ENCODE peak calls at places on chromosome 6, in six cellular contexts. M is activated CD8-positive, alpha-beta memory T cell treated with anti-CD3 and anti-CD28 coated beads for 1 hour; T is HS-27A; E is NCI-H446; J is stimulated activated CD4-positive, alpha-beta T cell treated with anti-CD3 and anti-CD28 coated beads, Interleukin-1b, Interleukin-23, amount 100 ng/mL, for 4 hours; A is retina. S is an unnamed sample.

GRCh38 chr6:123715243-123715863 is 78.6 kb upstream of the TRDN start:
- DNase-seq in M (no peak), T (no peak), E (peak), J (no peak), A (peak), S (no peak)

GRCh38 chr6:26415791-26416190 is 13.7 kb downstream of the BTN3A1 start:
- DNase-seq in M (no peak), T (no peak), E (no peak), J (no peak), A (no peak), S (no peak)

GRCh38 chr6:2900821-2901644 is 2.1 kb downstream of the SERPINB9 start:
- DNase-seq in M (no peak), T (no peak), E (no peak), J (no peak), A (peak), S (no peak)

GRCh38 chr6:125008261-125008671 is 46.0 kb downstream of the RNF217 start:
- DNase-seq in M (no peak), T (no peak), E (no peak), J (no peak), A (no peak), S (no peak)

GRCh38 chr6:109304284-109305015 is 77.8 kb downstream of the CD164 start:
- DNase-seq in M (no peak), T (no peak), E (no peak), J (no peak), A (no peak), S (no peak)

GRCh38 chr6:1390071-1390804 is 862 bp downstream of the FOXF2 start:
- DNase-seq in M (no peak), T (no peak), E (no peak), J (no peak), A (peak), S (no peak)

GRCh38 chr6:107740496-107741190 is 83.5 kb downstream of the SCML4 start:
- DNase-seq in M (no peak), T (no peak), E (no peak), J (no peak), A (no peak), S (no peak)

GRCh38 chr6:33815854-33816253 is 12.1 kb upstream of the MLN start:
- DNase-seq in M (no peak), T (no peak), E (peak), J (no peak), A (no peak), S (no peak)

GRCh38 chr6:37369321-37370196 is 15.8 kb downstream of the RNF8 start:
- DNase-seq in M (no peak), T (no peak), E (no peak), J (no peak), A (no peak), S (no peak)

GRCh38 chr6:111871207-111871606 is 2.0 kb downstream of the FYN start:
- DNase-seq in M (no peak), T (no peak), E (no peak), J (no peak), A (no peak), S (no peak)

GRCh38 chr6:139473239-139473701 is 98.8 kb upstream of the CITED2 start:
- DNase-seq in M (no peak), T (no peak), E (peak), J (no peak), A (peak), S (no peak)

GRCh38 chr6:106746660-106747059 is 117.3 kb downstream of the QRSL1 start:
- DNase-seq in M (no peak), T (peak), E (no peak), J (no peak), A (no peak), S (no peak)

GRCh38 chr6:156977527-156978291 is 200.5 kb downstream of the ARID1B start:
- DNase-seq in M (no peak), T (no peak), E (peak), J (no peak), A (peak), S (no peak)

GRCh38 chr6:139112146-139112545 is 22.7 kb upstream of the HECA start:
- DNase-seq in M (no peak), T (no peak), E (no peak), J (no peak), A (no peak), S (no peak)

GRCh38 chr6:31560697-31561058 is 11.4 kb upstream of the LTA start:
- DNase-seq in M (no peak), T (no peak), E (no peak), J (no peak), A (no peak), S (no peak)

GRCh38 chr6:30876039-30876730 is 8.1 kb upstream of the DDR1 start:
- DNase-seq in M (no peak), T (no peak), E (peak), J (no peak), A (no peak), S (no peak)

GRCh38 chr6:170026272-170027110 is 264.4 kb downstream of the DLL1 start:
- DNase-seq in M (no peak), T (no peak), E (no peak), J (no peak), A (no peak), S (no peak)

GRCh38 chr6:155936551-155936950 is 480.9 kb upstream of the NOX3 start:
- DNase-seq in M (no peak), T (no peak), E (no peak), J (no peak), A (no peak), S (no peak)

GRCh38 chr6:32086661-32087573 is 22.2 kb downstream of the TNXB start:
- DNase-seq in M (no peak), T (no peak), E (no peak), J (no peak), A (peak), S (no peak)

GRCh38 chr6:131231103-131231502 is 95.8 kb downstream of the AKAP7 start:
- DNase-seq in M (no peak), T (no peak), E (no peak), J (no peak), A (no peak), S (no peak)

GRCh38 chr6:11473008-11473740 is 64.4 kb upstream of the TMEM170B start:
- DNase-seq in M (no peak), T (no peak), E (no peak), J (no peak), A (no peak), S (no peak)

GRCh38 chr6:16625319-16626240 is 135.7 kb downstream of the ATXN1 start:
- DNase-seq in M (no peak), T (peak), E (peak), J (no peak), A (no peak), S (no peak)

GRCh38 chr6:124949706-124950105 is 12.5 kb upstream of the RNF217 start:
- DNase-seq in M (no peak), T (no peak), E (no peak), J (no peak), A (no peak), S (no peak)

GRCh38 chr6:33606642-33607041 is 14.5 kb upstream of the ITPR3 start:
- DNase-seq in M (no peak), T (no peak), E (no peak), J (no peak), A (no peak), S (no peak)

GRCh38 chr6:136723780-136724179 is 68.5 kb downstream of the MAP3K5 start:
- DNase-seq in M (no peak), T (no peak), E (no peak), J (peak), A (no peak), S (no peak)

GRCh38 chr6:169082817-169083540 is 170.7 kb downstream of the THBS2 start:
- DNase-seq in M (no peak), T (no peak), E (no peak), J (no peak), A (no peak), S (no peak)

GRCh38 chr6:142907017-142907470 is 37.9 kb downstream of the HIVEP2 start:
- DNase-seq in M (no peak), T (no peak), E (no peak), J (no peak), A (no peak), S (no peak)

GRCh38 chr6:150668882-150669476 is 69.3 kb downstream of the PLEKHG1 start:
- DNase-seq in M (no peak), T (no peak), E (no peak), J (no peak), A (peak), S (no peak)

GRCh38 chr6:7073082-7073783 is 34.5 kb upstream of the RREB1 start:
- DNase-seq in M (no peak), T (no peak), E (no peak), J (no peak), A (no peak), S (no peak)

GRCh38 chr6:160972111-160972510 is 19.5 kb upstream of the MAP3K4 start:
- DNase-seq in M (no peak), T (peak), E (peak), J (no peak), A (no peak), S (no peak)

GRCh38 chr6:30160391-30160790 is 620 bp downstream of the TRIM10 start:
- DNase-seq in M (no peak), T (no peak), E (no peak), J (no peak), A (no peak), S (no peak)

GRCh38 chr6:145815351-145815772 is 767 bp upstream of the FBXO30 start:
- DNase-seq in M (no peak), T (no peak), E (peak), J (no peak), A (no peak), S (no peak)

GRCh38 chr6:31834704-31835375 is 7.3 kb downstream of the HSPA1B start:
- DNase-seq in M (peak), T (no peak), E (peak), J (peak), A (peak), S (peak)

GRCh38 chr6:15380354-15380753 is 134.5 kb downstream of the JARID2 start:
- DNase-seq in M (no peak), T (no peak), E (no peak), J (no peak), A (no peak), S (no peak)

GRCh38 chr6:113763883-113764282 is 93.3 kb upstream of the MARCKS start:
- DNase-seq in M (no peak), T (peak), E (no peak), J (no peak), A (no peak), S (no peak)